ENCODE peak calls at places on chromosomes 11 and 22, in seven cellular contexts. S is HT-29; Z is BE2C; L is hypothalamus; R is posterior vena cava; W is stimulated activated CD4-positive, alpha-beta T cell treated with anti-CD3 and anti-CD28 coated beads, Interleukin-12 subunit alpha, Interleukin-12 subunit beta, amount 100 ng/mL, for 48 hours; G is RCC 7860. P is an unnamed sample.

GRCh38 chr11:2934057-2934550 is 4.9 kb upstream of the PHLDA2 start:
- DNase-seq in L (no peak), W (no peak), R (peak), S (no peak), Z (no peak), G (no peak), P (no peak)

GRCh38 chr11:65295001-65295400 is 19.7 kb upstream of the CDC42EP2 start:
- DNase-seq in L (no peak), W (no peak), S (no peak), Z (no peak), G (no peak), R (peak), P (no peak)

GRCh38 chr11:2518112-2518982 is 73.5 kb downstream of the KCNQ1 start:
- DNase-seq in W (no peak), Z (peak), R (peak), L (no peak), G (no peak), S (no peak), P (peak)

GRCh38 chr22:44139773-44140172 is 41.0 kb upstream of the PARVG start:
- DNase-seq in W (no peak), G (no peak), Z (no peak), L (no peak), S (no peak), R (no peak), P (no peak)

GRCh38 chr11:7965386-7965785 is at the start of gene NLRP10:
- DNase-seq in S (no peak), Z (no peak), R (no peak), L (no peak), W (no peak), G (no peak), P (no peak)

GRCh38 chr11:128900468-128900867 is 9.3 kb downstream of the KCNJ5 start:
- DNase-seq in L (no peak), Z (no peak), W (no peak), R (peak), G (no peak), S (no peak), P (no peak)

GRCh38 chr22:38110863-38111852 is 674 bp upstream of the BAIAP2L2 start:
- DNase-seq in R (no peak), L (no peak), Z (no peak), W (no peak), S (peak), G (peak), P (peak)

GRCh38 chr11:23079382-23079813 is 219.1 kb upstream of the CCDC179 start:
- DNase-seq in Z (no peak), G (no peak), W (no peak), S (peak), R (no peak), L (no peak), P (no peak)

GRCh38 chr11:120527111-120527748 is 15.7 kb downstream of the GRIK4 start:
- DNase-seq in Z (peak), G (no peak), W (no peak), S (no peak), L (no peak), R (peak), P (no peak)

GRCh38 chr11:27412192-27412691 is 49.2 kb upstream of the CCDC34 start:
- DNase-seq in L (no peak), S (no peak), G (no peak), R (no peak), W (no peak), Z (no peak), P (no peak)

GRCh38 chr11:26753738-26754504 is 32.1 kb upstream of the SLC5A12 start:
- DNase-seq in S (peak), G (no peak), Z (peak), R (no peak), W (no peak), L (no peak), P (peak)

GRCh38 chr11:7655253-7656217 is 17.8 kb downstream of the CYB5R2 start:
- DNase-seq in G (no peak), R (no peak), L (no peak), S (no peak), W (no peak), Z (no peak), P (no peak)